ENCODE peak calls at places on chromosomes 7 and 10, in seven cellular contexts. One of them, this sample, is unnamed.

GRCh38 chr7:4683043-4683883 is 1.2 kb downstream of the FOXK1 start:
- DNase-seq in COR-L47: no peak
- DNase-seq in Panc1: no peak
- DNase-seq in GDM1: no peak
- DNase-seq in stimulated activated CD4-positive, alpha-beta T cell treated with anti-CD3 and anti-CD28 coated beads, Interleukin-1b, Interleukin-23, amount 100 ng/mL, for 1 hour: no peak
- DNase-seq in substantia nigra: no peak
- DNase-seq in NCI-H1092 treated with DMSO at 0.1 percent for 48 hours: no peak
- DNase-seq in this sample: no peak

GRCh38 chr7:115679976-115680375 is 350.6 kb downstream of the TFEC start:
- DNase-seq in substantia nigra: no peak
- DNase-seq in stimulated activated CD4-positive, alpha-beta T cell treated with anti-CD3 and anti-CD28 coated beads, Interleukin-1b, Interleukin-23, amount 100 ng/mL, for 1 hour: no peak
- DNase-seq in Panc1: peak; percentile 22
- DNase-seq in COR-L47: no peak
- DNase-seq in NCI-H1092 treated with DMSO at 0.1 percent for 48 hours: peak; percentile 52
- DNase-seq in GDM1: no peak
- DNase-seq in this sample: no peak

GRCh38 chr7:131773413-131773812 is 217.0 kb upstream of the PODXL start:
- DNase-seq in substantia nigra: no peak
- DNase-seq in COR-L47: no peak
- DNase-seq in stimulated activated CD4-positive, alpha-beta T cell treated with anti-CD3 and anti-CD28 coated beads, Interleukin-1b, Interleukin-23, amount 100 ng/mL, for 1 hour: no peak
- DNase-seq in GDM1: no peak
- DNase-seq in Panc1: no peak
- DNase-seq in NCI-H1092 treated with DMSO at 0.1 percent for 48 hours: no peak
- DNase-seq in this sample: no peak

GRCh38 chr7:139118803-139119485 is 9.4 kb upstream of the ZC3HAV1 start:
- DNase-seq in NCI-H1092 treated with DMSO at 0.1 percent for 48 hours: peak; percentile 29
- DNase-seq in COR-L47: no peak
- DNase-seq in Panc1: no peak
- DNase-seq in substantia nigra: no peak
- DNase-seq in stimulated activated CD4-positive, alpha-beta T cell treated with anti-CD3 and anti-CD28 coated beads, Interleukin-1b, Interleukin-23, amount 100 ng/mL, for 1 hour: no peak
- DNase-seq in GDM1: peak; percentile 23
- DNase-seq in this sample: no peak

GRCh38 chr7:137687556-137688280 is 159.1 kb downstream of the DGKI start:
- DNase-seq in stimulated activated CD4-positive, alpha-beta T cell treated with anti-CD3 and anti-CD28 coated beads, Interleukin-1b, Interleukin-23, amount 100 ng/mL, for 1 hour: no peak
- DNase-seq in COR-L47: no peak
- DNase-seq in Panc1: no peak
- DNase-seq in NCI-H1092 treated with DMSO at 0.1 percent for 48 hours: no peak
- DNase-seq in GDM1: no peak
- DNase-seq in substantia nigra: no peak
- DNase-seq in this sample: no peak

GRCh38 chr10:109956454-109957091 is 33.3 kb upstream of the XPNPEP1 start:
- DNase-seq in NCI-H1092 treated with DMSO at 0.1 percent for 48 hours: peak; percentile 18
- DNase-seq in substantia nigra: no peak
- DNase-seq in GDM1: no peak
- DNase-seq in COR-L47: no peak
- DNase-seq in Panc1: no peak
- DNase-seq in stimulated activated CD4-positive, alpha-beta T cell treated with anti-CD3 and anti-CD28 coated beads, Interleukin-1b, Interleukin-23, amount 100 ng/mL, for 1 hour: no peak
- DNase-seq in this sample: no peak

GRCh38 chr7:33463131-33463530 is 333.8 kb downstream of the BBS9 start:
- DNase-seq in GDM1: no peak
- DNase-seq in COR-L47: no peak
- DNase-seq in substantia nigra: no peak
- DNase-seq in Panc1: no peak
- DNase-seq in stimulated activated CD4-positive, alpha-beta T cell treated with anti-CD3 and anti-CD28 coated beads, Interleukin-1b, Interleukin-23, amount 100 ng/mL, for 1 hour: no peak
- DNase-seq in NCI-H1092 treated with DMSO at 0.1 percent for 48 hours: no peak
- DNase-seq in this sample: no peak

GRCh38 chr10:107971411-107971810 is 806.9 kb upstream of the SORCS1 start:
- DNase-seq in NCI-H1092 treated with DMSO at 0.1 percent for 48 hours: no peak
- DNase-seq in GDM1: no peak
- DNase-seq in Panc1: no peak
- DNase-seq in substantia nigra: no peak
- DNase-seq in stimulated activated CD4-positive, alpha-beta T cell treated with anti-CD3 and anti-CD28 coated beads, Interleukin-1b, Interleukin-23, amount 100 ng/mL, for 1 hour: no peak
- DNase-seq in COR-L47: no peak
- DNase-seq in this sample: no peak

GRCh38 chr7:45984386-45985295 is 63.6 kb upstream of the IGFBP3 start:
- DNase-seq in Panc1: no peak
- DNase-seq in NCI-H1092 treated with DMSO at 0.1 percent for 48 hours: no peak
- DNase-seq in stimulated activated CD4-positive, alpha-beta T cell treated with anti-CD3 and anti-CD28 coated beads, Interleukin-1b, Interleukin-23, amount 100 ng/mL, for 1 hour: no peak
- DNase-seq in substantia nigra: no peak
- DNase-seq in COR-L47: no peak
- DNase-seq in GDM1: no peak
- DNase-seq in this sample: no peak

GRCh38 chr7:117251687-117252086 is 71.2 kb downstream of the WNT2 start:
- DNase-seq in Panc1: no peak
- DNase-seq in substantia nigra: no peak
- DNase-seq in NCI-H1092 treated with DMSO at 0.1 percent for 48 hours: no peak
- DNase-seq in GDM1: no peak
- DNase-seq in COR-L47: no peak
- DNase-seq in stimulated activated CD4-positive, alpha-beta T cell treated with anti-CD3 and anti-CD28 coated beads, Interleukin-1b, Interleukin-23, amount 100 ng/mL, for 1 hour: no peak
- DNase-seq in this sample: no peak

GRCh38 chr10:110141747-110142625 is 65.4 kb upstream of the MXI1 start:
- DNase-seq in stimulated activated CD4-positive, alpha-beta T cell treated with anti-CD3 and anti-CD28 coated beads, Interleukin-1b, Interleukin-23, amount 100 ng/mL, for 1 hour: no peak
- DNase-seq in NCI-H1092 treated with DMSO at 0.1 percent for 48 hours: no peak
- DNase-seq in GDM1: peak; percentile 71
- DNase-seq in COR-L47: no peak
- DNase-seq in substantia nigra: peak; percentile 15
- DNase-seq in Panc1: no peak
- DNase-seq in this sample: no peak

GRCh38 chr10:110372656-110373055 is 67.9 kb upstream of the SMNDC1 start:
- DNase-seq in stimulated activated CD4-positive, alpha-beta T cell treated with anti-CD3 and anti-CD28 coated beads, Interleukin-1b, Interleukin-23, amount 100 ng/mL, for 1 hour: no peak
- DNase-seq in NCI-H1092 treated with DMSO at 0.1 percent for 48 hours: no peak
- DNase-seq in GDM1: no peak
- DNase-seq in substantia nigra: no peak
- DNase-seq in COR-L47: no peak
- DNase-seq in Panc1: no peak
- DNase-seq in this sample: no peak

GRCh38 chr7:35975851-35976454 is 175.1 kb downstream of the SEPTIN7 start:
- DNase-seq in COR-L47: peak; percentile 78
- DNase-seq in stimulated activated CD4-positive, alpha-beta T cell treated with anti-CD3 and anti-CD28 coated beads, Interleukin-1b, Interleukin-23, amount 100 ng/mL, for 1 hour: no peak
- DNase-seq in Panc1: peak; percentile 71
- DNase-seq in GDM1: peak; percentile 42
- DNase-seq in NCI-H1092 treated with DMSO at 0.1 percent for 48 hours: peak; percentile 80
- DNase-seq in substantia nigra: peak; percentile 23
- DNase-seq in this sample: no peak

GRCh38 chr7:27237735-27238334 is 4.8 kb upstream of the EVX1 start:
- DNase-seq in COR-L47: no peak
- DNase-seq in Panc1: no peak
- DNase-seq in GDM1: peak; percentile 16
- DNase-seq in stimulated activated CD4-positive, alpha-beta T cell treated with anti-CD3 and anti-CD28 coated beads, Interleukin-1b, Interleukin-23, amount 100 ng/mL, for 1 hour: no peak
- DNase-seq in NCI-H1092 treated with DMSO at 0.1 percent for 48 hours: no peak
- DNase-seq in substantia nigra: no peak
- DNase-seq in this sample: no peak

GRCh38 chr10:44035474-44036197 is 349.3 kb downstream of the CXCL12 start:
- DNase-seq in stimulated activated CD4-positive, alpha-beta T cell treated with anti-CD3 and anti-CD28 coated beads, Interleukin-1b, Interleukin-23, amount 100 ng/mL, for 1 hour: no peak
- DNase-seq in Panc1: no peak
- DNase-seq in COR-L47: no peak
- DNase-seq in substantia nigra: no peak
- DNase-seq in NCI-H1092 treated with DMSO at 0.1 percent for 48 hours: no peak
- DNase-seq in GDM1: no peak
- DNase-seq in this sample: no peak

GRCh38 chr10:23326541-23327307 is 17.9 kb downstream of the C10orf67 start:
- DNase-seq in substantia nigra: no peak
- DNase-seq in COR-L47: no peak
- DNase-seq in GDM1: no peak
- DNase-seq in stimulated activated CD4-positive, alpha-beta T cell treated with anti-CD3 and anti-CD28 coated beads, Interleukin-1b, Interleukin-23, amount 100 ng/mL, for 1 hour: no peak
- DNase-seq in Panc1: no peak
- DNase-seq in NCI-H1092 treated with DMSO at 0.1 percent for 48 hours: no peak
- DNase-seq in this sample: no peak

GRCh38 chr10:98444314-98445006 is 2.3 kb downstream of the HPS1 start:
- DNase-seq in substantia nigra: no peak
- DNase-seq in Panc1: no peak
- DNase-seq in GDM1: no peak
- DNase-seq in NCI-H1092 treated with DMSO at 0.1 percent for 48 hours: no peak
- DNase-seq in stimulated activated CD4-positive, alpha-beta T cell treated with anti-CD3 and anti-CD28 coated beads, Interleukin-1b, Interleukin-23, amount 100 ng/mL, for 1 hour: no peak
- DNase-seq in COR-L47: no peak
- DNase-seq in this sample: no peak

GRCh38 chr7:92835140-92835850 is 1.1 kb downstream of the CDK6 start:
- DNase-seq in Panc1: no peak
- DNase-seq in GDM1: peak; percentile 44
- DNase-seq in substantia nigra: peak; percentile 25
- DNase-seq in NCI-H1092 treated with DMSO at 0.1 percent for 48 hours: no peak
- DNase-seq in COR-L47: no peak
- DNase-seq in stimulated activated CD4-positive, alpha-beta T cell treated with anti-CD3 and anti-CD28 coated beads, Interleukin-1b, Interleukin-23, amount 100 ng/mL, for 1 hour: peak; percentile 32
- DNase-seq in this sample: peak; percentile 77

GRCh38 chr7:81506609-81507008 is 263.2 kb downstream of the HGF start:
- DNase-seq in NCI-H1092 treated with DMSO at 0.1 percent for 48 hours: no peak
- DNase-seq in substantia nigra: no peak
- DNase-seq in stimulated activated CD4-positive, alpha-beta T cell treated with anti-CD3 and anti-CD28 coated beads, Interleukin-1b, Interleukin-23, amount 100 ng/mL, for 1 hour: no peak
- DNase-seq in GDM1: no peak
- DNase-seq in COR-L47: no peak
- DNase-seq in Panc1: no peak
- DNase-seq in this sample: no peak

GRCh38 chr10:73465978-73466709 is 29.7 kb downstream of the PPP3CB start:
- DNase-seq in NCI-H1092 treated with DMSO at 0.1 percent for 48 hours: no peak
- DNase-seq in COR-L47: no peak
- DNase-seq in stimulated activated CD4-positive, alpha-beta T cell treated with anti-CD3 and anti-CD28 coated beads, Interleukin-1b, Interleukin-23, amount 100 ng/mL, for 1 hour: no peak
- DNase-seq in Panc1: no peak
- DNase-seq in substantia nigra: no peak
- DNase-seq in GDM1: no peak
- DNase-seq in this sample: no peak

GRCh38 chr7:157523766-157524421 is 187.1 kb downstream of the DNAJB6 start:
- DNase-seq in stimulated activated CD4-positive, alpha-beta T cell treated with anti-CD3 and anti-CD28 coated beads, Interleukin-1b, Interleukin-23, amount 100 ng/mL, for 1 hour: no peak
- DNase-seq in GDM1: no peak
- DNase-seq in Panc1: no peak
- DNase-seq in COR-L47: no peak
- DNase-seq in NCI-H1092 treated with DMSO at 0.1 percent for 48 hours: no peak
- DNase-seq in substantia nigra: no peak
- DNase-seq in this sample: no peak

GRCh38 chr10:25934673-25935139 is 677 bp downstream of the MYO3A start:
- DNase-seq in COR-L47: peak; percentile 50
- DNase-seq in substantia nigra: no peak
- DNase-seq in GDM1: no peak
- DNase-seq in stimulated activated CD4-positive, alpha-beta T cell treated with anti-CD3 and anti-CD28 coated beads, Interleukin-1b, Interleukin-23, amount 100 ng/mL, for 1 hour: no peak
- DNase-seq in Panc1: no peak
- DNase-seq in NCI-H1092 treated with DMSO at 0.1 percent for 48 hours: peak; percentile 66
- DNase-seq in this sample: no peak

GRCh38 chr10:86363184-86363832 is 3.3 kb downstream of the GRID1 start:
- DNase-seq in COR-L47: no peak
- DNase-seq in stimulated activated CD4-positive, alpha-beta T cell treated with anti-CD3 and anti-CD28 coated beads, Interleukin-1b, Interleukin-23, amount 100 ng/mL, for 1 hour: no peak
- DNase-seq in Panc1: no peak
- DNase-seq in substantia nigra: no peak
- DNase-seq in NCI-H1092 treated with DMSO at 0.1 percent for 48 hours: peak; percentile 17
- DNase-seq in GDM1: no peak
- DNase-seq in this sample: peak; percentile 93